ENCODE peak calls at places on chromosome 4, in four cellular contexts. One of them, this sample, is unnamed.
A peak's percentile ranks its signal among the peaks of the same experiment; 100 is the strongest.

GRCh38 chr4:25760518-25761157 is 102.2 kb downstream of the SEL1L3 start:
- DNase-seq in H9: no peak
- DNase-seq in IMR-90: peak; percentile 49
- DNase-seq in H1: no peak
- DNase-seq in this sample: no peak

GRCh38 chr4:186190456-186191265 is 706 bp upstream of the CYP4V2 start:
- DNase-seq in IMR-90: no peak
- DNase-seq in H1: no peak
- DNase-seq in H9: peak; percentile 50
- DNase-seq in this sample: peak; percentile 33

GRCh38 chr4:78517050-78517652 is 34.4 kb upstream of the ANXA3 start:
- DNase-seq in IMR-90: peak; percentile 43
- DNase-seq in H9: no peak
- DNase-seq in H1: no peak
- DNase-seq in this sample: peak; percentile 34

GRCh38 chr4:4425696-4426095 is 38.8 kb downstream of the NSG1 start:
- DNase-seq in H1: no peak
- DNase-seq in IMR-90: no peak
- DNase-seq in H9: peak; percentile 24
- DNase-seq in this sample: no peak

GRCh38 chr4:155629183-155629825 is 37.3 kb upstream of the GUCY1A1 start:
- DNase-seq in IMR-90: peak; percentile 59
- DNase-seq in H1: no peak
- DNase-seq in H9: no peak
- DNase-seq in this sample: no peak

GRCh38 chr4:78592104-78592783 is 40.7 kb downstream of the ANXA3 start:
- DNase-seq in IMR-90: no peak
- DNase-seq in H9: no peak
- DNase-seq in H1: no peak
- DNase-seq in this sample: peak; percentile 32

GRCh38 chr4:8893624-8894423 is 22.2 kb upstream of the HMX1 start:
- DNase-seq in H1: no peak
- DNase-seq in IMR-90: no peak
- DNase-seq in H9: peak; percentile 62
- DNase-seq in this sample: peak; percentile 73

GRCh38 chr4:185838514-185839203 is 26.7 kb upstream of the SORBS2 start:
- DNase-seq in H9: no peak
- DNase-seq in H1: no peak
- DNase-seq in IMR-90: peak; percentile 5
- DNase-seq in this sample: peak; percentile 91

GRCh38 chr4:145819246-145820181 is 119.1 kb downstream of the ZNF827 start:
- DNase-seq in IMR-90: no peak
- DNase-seq in H9: no peak
- DNase-seq in H1: no peak
- DNase-seq in this sample: no peak

GRCh38 chr4:25441519-25442117 is 64.6 kb downstream of the ANAPC4 start:
- DNase-seq in IMR-90: peak; percentile 59
- DNase-seq in H9: peak; percentile 71
- DNase-seq in H1: no peak
- DNase-seq in this sample: peak; percentile 80

GRCh38 chr4:180057891-180058643 is 2185.1 kb upstream of the TENM3 start:
- DNase-seq in H9: peak; percentile 62
- DNase-seq in H1: no peak
- DNase-seq in IMR-90: no peak
- DNase-seq in this sample: peak; percentile 70

GRCh38 chr4:628821-629635 is 3.7 kb downstream of the PDE6B start:
- DNase-seq in IMR-90: no peak
- DNase-seq in H1: no peak
- DNase-seq in H9: peak; percentile 20
- DNase-seq in this sample: no peak

GRCh38 chr4:146095091-146095690 is 80.3 kb upstream of the LSM6 start:
- DNase-seq in IMR-90: peak; percentile 65
- DNase-seq in H9: no peak
- DNase-seq in H1: peak; percentile 5
- DNase-seq in this sample: peak; percentile 63

GRCh38 chr4:10599574-10599973 is 85.0 kb downstream of the CLNK start:
- DNase-seq in H1: no peak
- DNase-seq in H9: no peak
- DNase-seq in IMR-90: peak; percentile 41
- DNase-seq in this sample: peak; percentile 85

GRCh38 chr4:16001484-16001858 is 38.5 kb upstream of the FGFBP2 start:
- DNase-seq in H1: peak; percentile 63
- DNase-seq in IMR-90: peak; percentile 72
- DNase-seq in H9: peak; percentile 90
- DNase-seq in this sample: peak; percentile 93

GRCh38 chr4:2689825-2690700 is 66.1 kb downstream of the TNIP2 start:
- DNase-seq in IMR-90: no peak
- DNase-seq in H1: no peak
- DNase-seq in H9: no peak
- DNase-seq in this sample: no peak

GRCh38 chr4:7416745-7417432 is 17.8 kb downstream of the PSAPL1 start:
- DNase-seq in H9: peak; percentile 11
- DNase-seq in H1: no peak
- DNase-seq in IMR-90: no peak
- DNase-seq in this sample: no peak

GRCh38 chr4:163495900-163496299 is 1.4 kb downstream of the TMA16 start:
- DNase-seq in H9: no peak
- DNase-seq in IMR-90: no peak
- DNase-seq in H1: no peak
- DNase-seq in this sample: no peak

GRCh38 chr4:39037491-39037825 is 5.2 kb upstream of the TMEM156 start:
- DNase-seq in IMR-90: peak; percentile 68
- DNase-seq in H9: no peak
- DNase-seq in H1: no peak
- DNase-seq in this sample: no peak

GRCh38 chr4:106034205-106034604 is 138.9 kb downstream of the NPNT start:
- DNase-seq in H1: no peak
- DNase-seq in IMR-90: no peak
- DNase-seq in H9: no peak
- DNase-seq in this sample: no peak

GRCh38 chr4:52658671-52659015 is 458 bp downstream of the USP46 start:
- DNase-seq in H9: no peak
- DNase-seq in IMR-90: no peak
- DNase-seq in H1: no peak
- DNase-seq in this sample: peak; percentile 41

GRCh38 chr4:175127314-175127713 is 209.2 kb downstream of the ADAM29 start:
- DNase-seq in H1: no peak
- DNase-seq in IMR-90: peak; percentile 35
- DNase-seq in H9: no peak
- DNase-seq in this sample: no peak

GRCh38 chr4:17447675-17448298 is 64.1 kb downstream of the QDPR start:
- DNase-seq in H1: no peak
- DNase-seq in H9: peak; percentile 50
- DNase-seq in IMR-90: peak; percentile 81
- DNase-seq in this sample: peak; percentile 83

GRCh38 chr4:186726150-186726439 is 2.4 kb upstream of the FAT1 start:
- DNase-seq in H9: no peak
- DNase-seq in IMR-90: no peak
- DNase-seq in H1: no peak
- DNase-seq in this sample: no peak

GRCh38 chr4:35836591-35836990 is 407.7 kb downstream of the ARAP2 start:
- DNase-seq in H1: no peak
- DNase-seq in IMR-90: no peak
- DNase-seq in H9: no peak
- DNase-seq in this sample: no peak

GRCh38 chr4:101018836-101019235 is 328.5 kb downstream of the PPP3CA start:
- DNase-seq in H9: no peak
- DNase-seq in H1: no peak
- DNase-seq in IMR-90: no peak
- DNase-seq in this sample: no peak

GRCh38 chr4:107202744-107203143 is 166.6 kb upstream of the DKK2 start:
- DNase-seq in H1: no peak
- DNase-seq in IMR-90: no peak
- DNase-seq in H9: no peak
- DNase-seq in this sample: no peak

GRCh38 chr4:6332042-6332668 is 62.5 kb downstream of the WFS1 start:
- DNase-seq in H1: no peak
- DNase-seq in IMR-90: peak; percentile 15
- DNase-seq in H9: peak; percentile 75
- DNase-seq in this sample: peak; percentile 59

GRCh38 chr4:139656614-139657486 is 8.8 kb upstream of the MGST2 start:
- DNase-seq in IMR-90: peak; percentile 78
- DNase-seq in H1: no peak
- DNase-seq in H9: peak; percentile 76
- DNase-seq in this sample: peak; percentile 89

GRCh38 chr4:151922811-151923210 is 162.0 kb upstream of the GATB start:
- DNase-seq in IMR-90: no peak
- DNase-seq in H1: no peak
- DNase-seq in H9: no peak
- DNase-seq in this sample: no peak

GRCh38 chr4:140344111-140344510 is 29.3 kb upstream of the SCOC start:
- DNase-seq in H1: no peak
- DNase-seq in H9: no peak
- DNase-seq in IMR-90: no peak
- DNase-seq in this sample: no peak

GRCh38 chr4:56430203-56430602 is 5.2 kb downstream of the PPAT start:
- DNase-seq in H1: no peak
- DNase-seq in IMR-90: no peak
- DNase-seq in H9: no peak
- DNase-seq in this sample: no peak

GRCh38 chr4:116303736-116304188 is 781.6 kb downstream of the TRAM1L1 start:
- DNase-seq in IMR-90: no peak
- DNase-seq in H9: no peak
- DNase-seq in H1: no peak
- DNase-seq in this sample: no peak

GRCh38 chr4:112523008-112523440 is 7.0 kb upstream of the NEUROG2 start:
- DNase-seq in IMR-90: peak; percentile 66
- DNase-seq in H9: peak; percentile 85
- DNase-seq in H1: no peak
- DNase-seq in this sample: peak; percentile 82

GRCh38 chr4:128337863-128338262 is 50.2 kb upstream of the PGRMC2 start:
- DNase-seq in IMR-90: no peak
- DNase-seq in H9: no peak
- DNase-seq in H1: no peak
- DNase-seq in this sample: no peak

GRCh38 chr4:24287096-24287495 is 297.3 kb downstream of the DHX15 start:
- DNase-seq in H9: no peak
- DNase-seq in H1: no peak
- DNase-seq in IMR-90: no peak
- DNase-seq in this sample: no peak
- H3K27ac ChIP-seq in H9: no peak overlapping the region
- H3K27ac ChIP-seq in H1: no peak overlapping the region
- H3K27ac ChIP-seq in IMR-90: no peak overlapping the region
- H3K27ac ChIP-seq in this sample: no peak overlapping the region

DNA sequence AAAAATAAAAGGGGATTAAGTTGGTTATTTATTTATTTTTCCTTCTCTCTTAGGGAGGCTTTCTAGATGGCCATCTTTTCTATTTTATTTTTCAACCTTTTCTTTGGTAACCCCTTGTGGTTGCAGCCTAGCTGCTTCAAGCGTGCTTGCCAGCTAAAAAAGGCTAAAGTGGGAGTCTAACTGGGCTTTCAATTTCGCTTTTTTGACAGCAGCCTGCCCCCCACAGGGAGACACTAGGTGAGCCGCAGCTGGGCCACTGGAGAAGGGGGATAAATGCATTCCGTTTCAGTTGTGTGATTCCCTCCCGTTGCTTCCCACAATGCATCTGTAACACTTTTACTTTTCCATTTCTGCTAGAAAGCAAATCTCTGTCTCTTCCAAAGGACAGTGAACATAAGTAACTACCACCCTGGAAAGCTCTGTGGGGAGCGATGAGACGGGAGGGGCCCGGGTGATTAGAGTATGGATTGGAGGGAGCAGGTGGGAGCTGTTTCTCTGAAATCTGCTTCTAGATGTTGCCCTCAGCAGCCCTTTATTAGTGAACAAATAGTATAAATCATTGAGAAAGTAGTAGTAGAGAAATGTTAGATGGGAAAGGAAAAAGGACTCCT is 86.2 kb upstream of the RAPGEF2 start:
- DNase-seq in H9: peak; percentile 51
- DNase-seq in H1: no peak
- DNase-seq in IMR-90: peak; percentile 22
- DNase-seq in this sample: peak; percentile 85
- H3K4me2 ChIP-seq in H9: no peak overlapping the region
- H3K4me2 ChIP-seq in H1: no peak overlapping the region
- H3K4me2 ChIP-seq in IMR-90: peak overlapping the region; percentile 64
- H3K4me2 ChIP-seq in this sample: no peak overlapping the region

GRCh38 chr4:14868426-14868825 is 133.9 kb upstream of the CPEB2 start:
- DNase-seq in H1: no peak
- DNase-seq in H9: no peak
- DNase-seq in IMR-90: no peak
- DNase-seq in this sample: no peak
- H4K5ac ChIP-seq in H1: no peak overlapping the region
- H4K5ac ChIP-seq in H9: no peak overlapping the region
- H4K5ac ChIP-seq in IMR-90: no peak overlapping the region
- H4K5ac ChIP-seq in this sample: no peak overlapping the region

GRCh38 chr4:153399358-153399757 is 54.9 kb downstream of the MND1 start:
- DNase-seq in IMR-90: no peak
- DNase-seq in H1: no peak
- DNase-seq in H9: no peak
- DNase-seq in this sample: no peak
- H3K27ac ChIP-seq in IMR-90: no peak overlapping the region
- H3K27ac ChIP-seq in H1: no peak overlapping the region
- H3K27ac ChIP-seq in H9: no peak overlapping the region
- H3K27ac ChIP-seq in this sample: no peak overlapping the region

DNA sequence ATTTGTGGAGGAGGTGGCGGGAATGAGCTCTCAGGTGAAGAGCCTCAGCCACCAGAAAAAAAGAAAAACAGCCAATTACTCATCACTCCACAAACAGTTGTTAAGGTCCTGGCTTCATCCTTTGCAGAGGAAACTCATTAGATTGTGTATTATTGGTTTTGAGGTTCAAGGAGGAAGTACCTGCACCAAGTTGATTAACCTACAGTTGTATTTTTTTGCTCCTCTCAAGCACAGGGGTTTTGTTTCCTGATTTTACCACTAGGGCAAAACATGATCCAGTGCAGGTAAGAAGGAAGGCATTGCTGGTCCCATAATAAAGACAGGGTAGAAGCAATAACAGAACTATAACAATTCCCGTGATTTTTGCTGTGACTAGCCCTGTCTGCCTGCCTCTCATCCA is 84.0 kb upstream of the QRFPR start:
- DNase-seq in H9: no peak
- DNase-seq in H1: no peak
- DNase-seq in IMR-90: no peak
- DNase-seq in this sample: no peak
- H3K4me2 ChIP-seq in H9: no peak overlapping the region
- H3K4me2 ChIP-seq in H1: no peak overlapping the region
- H3K4me2 ChIP-seq in IMR-90: no peak overlapping the region
- H3K4me2 ChIP-seq in this sample: no peak overlapping the region

DNA sequence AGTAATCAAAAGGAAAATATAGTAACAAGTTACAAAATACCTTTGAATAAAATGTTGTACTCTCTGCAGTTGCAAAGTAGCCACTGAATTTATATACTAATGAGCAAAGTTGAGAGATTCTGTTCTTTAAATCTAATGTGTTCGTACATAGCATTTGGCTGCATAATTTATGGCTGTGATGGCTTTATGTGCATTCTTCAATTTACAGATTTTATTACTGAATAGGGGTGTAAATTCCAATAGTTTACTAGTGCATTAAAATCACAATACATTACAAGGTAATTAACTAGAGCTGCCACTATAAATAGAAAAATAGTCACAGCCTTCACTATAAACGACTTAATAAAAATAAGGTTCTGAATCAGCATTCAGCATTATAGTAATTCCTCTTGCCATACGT is 620.0 kb downstream of the ADGRL3 start:
- DNase-seq in IMR-90: no peak
- DNase-seq in H1: no peak
- DNase-seq in H9: no peak
- DNase-seq in this sample: no peak
- H4K5ac ChIP-seq in IMR-90: no peak overlapping the region
- H4K5ac ChIP-seq in H1: no peak overlapping the region
- H4K5ac ChIP-seq in H9: no peak overlapping the region
- H4K5ac ChIP-seq in this sample: no peak overlapping the region